ENCODE peak calls at places on chromosomes 6 and 20, in five cellular contexts. U is GM23248, K is keratinocyte, L is fibroblast of lung, Y is K562. S is an unnamed sample.

GRCh38 chr6:139334791-139335446 is 39.5 kb downstream of the CITED2 start:
- DNase-seq in K (peak; percentile 28), L (peak; percentile 97), Y (no peak), U (peak; percentile 99), S (no peak)

GRCh38 chr6:39225946-39226437 is 3.3 kb downstream of the KCNK5 start:
- DNase-seq in U (no peak), L (no peak), Y (peak; percentile 88), K (no peak), S (no peak)

GRCh38 chr20:51126337-51126736 is 103.4 kb upstream of the KCNG1 start:
- DNase-seq in K (no peak), L (no peak), Y (no peak), U (no peak), S (no peak)

GRCh38 chr20:37943033-37943432 is 40.1 kb downstream of the VSTM2L start:
- DNase-seq in K (no peak), Y (no peak), U (no peak), L (no peak), S (no peak)

GRCh38 chr6:65199121-65199520 is 507.9 kb downstream of the EYS start:
- DNase-seq in K (no peak), U (no peak), L (peak; percentile 20), Y (no peak), S (no peak)

GRCh38 chr6:100300221-100300736 is 164.4 kb downstream of the SIM1 start:
- DNase-seq in U (peak; percentile 96), K (peak; percentile 78), Y (no peak), L (peak; percentile 87), S (no peak)

GRCh38 chr20:34578040-34578439 is 19.5 kb downstream of the MAP1LC3A start:
- DNase-seq in U (peak; percentile 39), Y (no peak), L (peak; percentile 21), K (no peak), S (no peak)

GRCh38 chr6:159832941-159833340 is 32.9 kb downstream of the PNLDC1 start:
- DNase-seq in U (no peak), L (no peak), K (peak; percentile 49), Y (peak; percentile 27), S (no peak)

GRCh38 chr20:14853079-14853478 is 515.7 kb upstream of the FLRT3 start:
- DNase-seq in L (no peak), K (no peak), Y (no peak), U (no peak), S (no peak)

GRCh38 chr6:35486005-35486925 is 10.6 kb downstream of the TEAD3 start:
- DNase-seq in L (no peak), U (no peak), K (peak; percentile 90), Y (no peak), S (no peak)

GRCh38 chr20:59972037-59972801 is 14.0 kb downstream of the CDH26 start:
- DNase-seq in K (peak; percentile 72), L (peak; percentile 16), Y (no peak), U (no peak), S (no peak)

GRCh38 chr6:5367510-5367909 is 106.2 kb downstream of the FARS2 start:
- DNase-seq in U (no peak), K (no peak), L (no peak), Y (no peak), S (no peak)

GRCh38 chr6:111626446-111626845 is 20.8 kb upstream of the TRAF3IP2 start:
- DNase-seq in Y (no peak), K (no peak), U (peak; percentile 40), L (no peak), S (no peak)

GRCh38 chr6:42829561-42830092 is 47.8 kb downstream of the BICRAL start:
- DNase-seq in Y (no peak), U (no peak), L (no peak), K (no peak), S (no peak)

GRCh38 chr6:82380566-82381185 is 17.1 kb downstream of the TPBG start:
- DNase-seq in L (no peak), Y (no peak), K (no peak), U (peak; percentile 46), S (no peak)

GRCh38 chr6:11332463-11332862 is 100.0 kb upstream of the NEDD9 start:
- DNase-seq in L (no peak), U (no peak), Y (no peak), K (no peak), S (no peak)

GRCh38 chr20:59151391-59151790 is 12.2 kb upstream of the ZNF831 start:
- DNase-seq in Y (no peak), L (no peak), K (no peak), U (no peak), S (no peak)

GRCh38 chr20:9166153-9166780 is 97.4 kb downstream of the PLCB4 start:
- DNase-seq in L (no peak), U (no peak), Y (no peak), K (no peak), S (no peak)

GRCh38 chr20:1418335-1418734 is 25.5 kb upstream of the FKBP1A start:
- DNase-seq in L (no peak), U (peak; percentile 72), Y (no peak), K (no peak), S (no peak)

GRCh38 chr6:35311390-35312075 is 13.9 kb downstream of the DEF6 start:
- DNase-seq in Y (no peak), L (no peak), K (no peak), U (no peak), S (no peak)

GRCh38 chr6:6772751-6773150 is 184.2 kb downstream of the LY86 start:
- DNase-seq in L (no peak), Y (no peak), K (no peak), U (no peak), S (no peak)

GRCh38 chr6:158337332-158337731 is 25.1 kb downstream of the TULP4 start:
- DNase-seq in K (no peak), U (no peak), Y (no peak), L (no peak), S (no peak)

GRCh38 chr6:119349041-119349340 is 570 bp downstream of the MAN1A1 start:
- DNase-seq in U (peak; percentile 58), Y (no peak), K (no peak), L (no peak), S (no peak)

GRCh38 chr6:119351005-119351394 is 1.4 kb upstream of the MAN1A1 start:
- DNase-seq in U (peak; percentile 75), L (peak; percentile 81), Y (peak; percentile 54), K (no peak), S (no peak)

GRCh38 chr6:119348308-119349040 is 1.1 kb downstream of the MAN1A1 start:
- DNase-seq in U (peak; percentile 55), K (no peak), L (no peak), Y (peak; percentile 39), S (no peak)

GRCh38 chr6:119349341-119350201 is at the start of gene MAN1A1:
- DNase-seq in L (peak; percentile 80), Y (peak; percentile 96), K (no peak), U (peak; percentile 87), S (no peak)

DNA sequence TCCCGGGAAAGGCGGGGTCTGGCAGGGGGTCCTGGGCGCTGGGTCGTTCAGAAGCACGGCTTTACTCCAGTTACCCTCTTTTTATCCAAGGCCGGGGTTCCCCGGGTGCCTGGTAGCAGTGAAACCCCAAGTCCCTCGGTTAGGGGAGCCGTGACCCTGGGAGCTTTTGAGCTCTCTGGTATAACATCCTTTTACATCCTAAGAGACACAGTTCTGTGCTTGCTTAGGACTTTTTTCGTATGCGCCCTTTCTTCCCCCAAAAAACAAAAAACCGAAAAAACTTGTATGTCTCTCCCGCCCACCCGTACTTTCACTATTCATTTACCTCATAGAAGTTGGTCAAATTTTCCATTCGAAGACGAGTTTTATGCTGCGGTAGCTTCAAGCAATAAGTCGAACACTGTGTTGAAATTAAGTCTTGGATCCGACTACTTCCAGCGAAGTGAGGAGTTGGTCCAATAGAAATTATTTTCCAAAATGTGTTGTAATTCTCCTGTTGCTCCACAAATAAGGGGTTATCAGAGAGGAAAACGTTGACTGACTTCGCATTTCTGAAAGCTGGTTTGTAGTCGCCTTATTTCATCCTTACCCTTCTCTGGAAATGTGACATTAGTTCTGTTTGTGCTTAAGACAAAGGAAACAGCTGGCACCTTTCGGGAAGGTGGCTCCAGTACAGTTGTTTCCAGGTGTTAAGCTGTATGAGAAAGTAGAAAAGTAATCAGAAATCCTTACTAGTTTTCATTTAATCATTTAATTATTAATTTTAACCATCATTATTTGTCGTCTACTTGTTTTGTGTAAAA is 842 bp upstream of the MAN1A1 start:
- DNase-seq in K (no peak), L (peak; percentile 82), U (peak; percentile 90), Y (peak; percentile 50), S (peak; percentile 12)
- TF ChIP-seq EZH2 in K (no peak), L (no peak), U (no peak), Y (no peak), S (no peak)

DNA sequence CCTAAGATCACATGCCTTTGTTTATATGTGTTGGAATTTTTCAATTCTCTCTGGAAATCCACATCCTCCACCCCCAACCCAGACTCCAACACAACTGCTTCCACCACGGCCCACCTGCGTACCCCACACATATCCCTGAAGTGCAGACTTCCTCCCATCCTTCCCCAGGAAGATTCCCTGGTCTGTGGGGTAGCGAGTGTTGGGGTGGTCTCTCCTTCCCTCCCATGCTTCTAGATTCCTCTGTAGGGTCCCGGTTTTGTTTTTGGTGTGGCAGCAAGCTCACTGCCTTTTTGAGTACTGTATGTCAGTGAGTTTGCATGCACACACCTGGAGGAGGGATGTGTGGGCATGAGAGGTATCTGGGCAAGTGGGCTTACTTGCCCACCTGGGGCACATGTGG is 127.6 kb downstream of the MRPL14 start:
- DNase-seq in K (no peak), U (no peak), L (no peak), Y (no peak), S (no peak)
- H3K9ac ChIP-seq in K (no peak overlapping the region), U (no peak overlapping the region), L (no peak overlapping the region), Y (no peak overlapping the region), S (no peak overlapping the region)

GRCh38 chr6:90294008-90294511 is 2.6 kb downstream of the BACH2 start:
- DNase-seq in K (no peak), L (no peak), U (no peak), Y (no peak), S (no peak)

GRCh38 chr6:90296346-90297123 is at the start of gene BACH2:
- DNase-seq in K (no peak), Y (peak; percentile 94), L (peak; percentile 93), U (peak; percentile 93), S (no peak)

GRCh38 chr6:90294614-90294988 is 2.0 kb downstream of the BACH2 start:
- DNase-seq in U (peak; percentile 15), Y (no peak), L (no peak), K (no peak), S (no peak)

GRCh38 chr6:90295854-90296345 is 743 bp downstream of the BACH2 start:
- DNase-seq in K (no peak), U (peak; percentile 74), L (peak; percentile 86), Y (peak; percentile 67), S (no peak)

GRCh38 chr6:90294989-90295853 is 1.4 kb downstream of the BACH2 start:
- DNase-seq in U (peak; percentile 47), Y (peak; percentile 35), L (peak; percentile 65), K (no peak), S (no peak)
- TF ChIP-seq EZH2 in U (peak; percentile 88), Y (no peak), L (no peak), K (no peak), S (no peak)

GRCh38 chr6:133956413-133957049 is 3.5 kb downstream of the TBPL1 start:
- DNase-seq in Y (peak; percentile 40), L (no peak), U (no peak), K (no peak), S (no peak)

GRCh38 chr6:133955136-133955576 is 2.1 kb downstream of the TBPL1 start:
- DNase-seq in K (no peak), L (no peak), Y (peak; percentile 67), U (no peak), S (no peak)

GRCh38 chr6:133957780-133958242 is 4.8 kb downstream of the TBPL1 start:
- DNase-seq in L (no peak), Y (peak; percentile 91), K (no peak), U (no peak), S (no peak)

GRCh38 chr6:133953634-133954415 is 801 bp downstream of the TBPL1 start:
- DNase-seq in Y (peak; percentile 58), K (no peak), U (peak; percentile 35), L (no peak), S (no peak)

GRCh38 chr6:133955582-133956412 is 2.8 kb downstream of the TBPL1 start:
- DNase-seq in L (no peak), K (no peak), U (no peak), Y (no peak), S (no peak)
- H3K9ac ChIP-seq in L (no peak overlapping the region), K (no peak overlapping the region), U (no peak overlapping the region), Y (peak overlapping the region; percentile 73), S (peak overlapping the region; percentile 87)

S was measured in SK-N-MC.